ENCODE peak calls at places on chromosomes 12 and 14, in six cellular contexts. I is CD4-positive, CD25-positive, alpha-beta regulatory T cell; J is stimulated activated CD8-positive, alpha-beta memory T cell treated with anti-CD3 and anti-CD28 coated beads, Interleukin-15, amount 100 ng/mL, for 48 hours; N is LoVo; L is SW 1271; W is SHP77 treated with DMSO at 0.1 percent for 48 hours. Z is an unnamed sample.

GRCh38 chr12:96810477-96810876 is 96.6 kb upstream of the NEDD1 start:
- DNase-seq in W (no peak), L (no peak), N (no peak), J (no peak), I (no peak), Z (no peak)

GRCh38 chr14:92651106-92651792 is 97.2 kb downstream of the LGMN start:
- DNase-seq in N (no peak), L (no peak), I (peak; percentile 96), W (no peak), J (peak; percentile 78), Z (no peak)

GRCh38 chr12:46303039-46303666 is 34.3 kb upstream of the SLC38A1 start:
- DNase-seq in L (peak; percentile 26), J (peak; percentile 11), N (peak; percentile 50), I (peak; percentile 65), W (no peak), Z (peak; percentile 17)

GRCh38 chr14:33229269-33229924 is 290.7 kb downstream of the NPAS3 start:
- DNase-seq in I (no peak), N (no peak), L (no peak), J (no peak), W (peak; percentile 57), Z (no peak)

GRCh38 chr12:57166971-57167371 is 19.6 kb upstream of the LRP1-AS start:
- DNase-seq in L (no peak), I (no peak), J (peak; percentile 38), W (no peak), N (no peak), Z (peak; percentile 28)

GRCh38 chr12:52036587-52037171 is 14.6 kb upstream of the NR4A1 start:
- DNase-seq in I (peak; percentile 68), N (peak; percentile 93), L (peak; percentile 27), W (no peak), J (peak; percentile 76), Z (no peak)

GRCh38 chr14:105818712-105819005 is 292.3 kb downstream of the TMEM121 start:
- DNase-seq in I (no peak), N (no peak), L (no peak), J (no peak), W (no peak), Z (no peak)

GRCh38 chr12:74538491-74539258 is 1.0 kb downstream of the ATXN7L3B start:
- DNase-seq in W (no peak), N (peak; percentile 19), I (peak; percentile 72), L (peak; percentile 26), J (no peak), Z (no peak)

GRCh38 chr12:92696240-92696639 is 6.5 kb upstream of the PLEKHG7 start:
- DNase-seq in N (no peak), J (no peak), L (no peak), W (no peak), I (no peak), Z (no peak)

GRCh38 chr14:105119410-105120025 is 49.1 kb downstream of the JAG2 start:
- DNase-seq in I (no peak), L (no peak), J (no peak), N (no peak), W (no peak), Z (no peak)

GRCh38 chr12:54759751-54760150 is 94.6 kb upstream of the MUCL1 start:
- DNase-seq in N (peak; percentile 45), W (peak; percentile 17), L (peak; percentile 51), I (peak; percentile 39), J (no peak), Z (peak; percentile 18)

GRCh38 chr12:49227701-49228100 is 37.2 kb upstream of the TUBA1C start:
- DNase-seq in I (no peak), J (no peak), L (no peak), W (no peak), N (no peak), Z (no peak)

GRCh38 chr12:31235868-31236395 is 90.0 kb downstream of the SINHCAF start:
- DNase-seq in W (peak; percentile 80), L (no peak), I (no peak), J (no peak), N (no peak), Z (no peak)

GRCh38 chr12:94140556-94140955 is 7.8 kb upstream of the PLXNC1 start:
- DNase-seq in J (peak; percentile 28), L (peak; percentile 20), I (peak; percentile 68), N (no peak), W (no peak), Z (no peak)